ENCODE peak calls at places on chromosomes 6 and 20, in eight cellular contexts. One of them, this sample, is unnamed.

GRCh38 chr6:1726341-1726763 is 116.6 kb downstream of the FOXC1 start:
- DNase-seq in AG09309: no peak
- DNase-seq in endothelial cell: no peak
- DNase-seq in activated naive CD4-positive, alpha-beta T cell: no peak
- DNase-seq in Right ventricle myocardium inferior: no peak
- DNase-seq in memory B cell: no peak
- DNase-seq in activated CD4-positive, alpha-beta T cell treated with anti-CD3 and anti-CD28 coated beads, Interleukin-2, amount 10 ng/mL, durations not matched to agents 7 days and 5 days: no peak
- DNase-seq in skeletal muscle cell: no peak
- DNase-seq in this sample: no peak

GRCh38 chr6:169702640-169703246 is 817 bp downstream of the C6orf120 start:
- DNase-seq in memory B cell: no peak
- DNase-seq in activated naive CD4-positive, alpha-beta T cell: peak; percentile 42
- DNase-seq in Right ventricle myocardium inferior: no peak
- DNase-seq in endothelial cell: peak; percentile 13
- DNase-seq in skeletal muscle cell: no peak
- DNase-seq in activated CD4-positive, alpha-beta T cell treated with anti-CD3 and anti-CD28 coated beads, Interleukin-2, amount 10 ng/mL, durations not matched to agents 7 days and 5 days: no peak
- DNase-seq in AG09309: no peak
- DNase-seq in this sample: peak; percentile 60

GRCh38 chr6:75084872-75085381 is 120.9 kb downstream of the COL12A1 start:
- DNase-seq in Right ventricle myocardium inferior: no peak
- DNase-seq in memory B cell: no peak
- DNase-seq in skeletal muscle cell: no peak
- DNase-seq in endothelial cell: peak; percentile 51
- DNase-seq in activated naive CD4-positive, alpha-beta T cell: no peak
- DNase-seq in AG09309: no peak
- DNase-seq in activated CD4-positive, alpha-beta T cell treated with anti-CD3 and anti-CD28 coated beads, Interleukin-2, amount 10 ng/mL, durations not matched to agents 7 days and 5 days: no peak
- DNase-seq in this sample: no peak

GRCh38 chr20:5513975-5514516 is 197.3 kb upstream of the PROKR2 start:
- DNase-seq in activated naive CD4-positive, alpha-beta T cell: no peak
- DNase-seq in Right ventricle myocardium inferior: peak; percentile 7
- DNase-seq in AG09309: no peak
- DNase-seq in activated CD4-positive, alpha-beta T cell treated with anti-CD3 and anti-CD28 coated beads, Interleukin-2, amount 10 ng/mL, durations not matched to agents 7 days and 5 days: no peak
- DNase-seq in skeletal muscle cell: no peak
- DNase-seq in endothelial cell: no peak
- DNase-seq in memory B cell: no peak
- DNase-seq in this sample: peak; percentile 63

GRCh38 chr20:19929749-19930148 is 87.4 kb upstream of the NAA20 start:
- DNase-seq in activated CD4-positive, alpha-beta T cell treated with anti-CD3 and anti-CD28 coated beads, Interleukin-2, amount 10 ng/mL, durations not matched to agents 7 days and 5 days: no peak
- DNase-seq in skeletal muscle cell: no peak
- DNase-seq in AG09309: no peak
- DNase-seq in activated naive CD4-positive, alpha-beta T cell: no peak
- DNase-seq in Right ventricle myocardium inferior: no peak
- DNase-seq in memory B cell: no peak
- DNase-seq in endothelial cell: no peak
- DNase-seq in this sample: no peak

GRCh38 chr20:1524004-1524403 is 32.8 kb upstream of the SIRPB2 start:
- DNase-seq in activated naive CD4-positive, alpha-beta T cell: no peak
- DNase-seq in activated CD4-positive, alpha-beta T cell treated with anti-CD3 and anti-CD28 coated beads, Interleukin-2, amount 10 ng/mL, durations not matched to agents 7 days and 5 days: no peak
- DNase-seq in AG09309: no peak
- DNase-seq in endothelial cell: no peak
- DNase-seq in memory B cell: no peak
- DNase-seq in skeletal muscle cell: no peak
- DNase-seq in Right ventricle myocardium inferior: no peak
- DNase-seq in this sample: no peak

GRCh38 chr6:10521104-10521808 is at the start of gene GCNT2:
- DNase-seq in activated naive CD4-positive, alpha-beta T cell: no peak
- DNase-seq in AG09309: no peak
- DNase-seq in memory B cell: no peak
- DNase-seq in endothelial cell: no peak
- DNase-seq in Right ventricle myocardium inferior: no peak
- DNase-seq in activated CD4-positive, alpha-beta T cell treated with anti-CD3 and anti-CD28 coated beads, Interleukin-2, amount 10 ng/mL, durations not matched to agents 7 days and 5 days: no peak
- DNase-seq in skeletal muscle cell: no peak
- DNase-seq in this sample: peak; percentile 90

GRCh38 chr6:17987576-17988421 is at the start of gene KIF13A:
- DNase-seq in memory B cell: peak; percentile 75
- DNase-seq in AG09309: no peak
- DNase-seq in activated naive CD4-positive, alpha-beta T cell: peak; percentile 10
- DNase-seq in endothelial cell: peak; percentile 74
- DNase-seq in activated CD4-positive, alpha-beta T cell treated with anti-CD3 and anti-CD28 coated beads, Interleukin-2, amount 10 ng/mL, durations not matched to agents 7 days and 5 days: peak; percentile 15
- DNase-seq in skeletal muscle cell: no peak
- DNase-seq in Right ventricle myocardium inferior: peak; percentile 85
- DNase-seq in this sample: peak; percentile 72

GRCh38 chr6:71034578-71034977 is 77.7 kb upstream of the B3GAT2 start:
- DNase-seq in endothelial cell: no peak
- DNase-seq in activated CD4-positive, alpha-beta T cell treated with anti-CD3 and anti-CD28 coated beads, Interleukin-2, amount 10 ng/mL, durations not matched to agents 7 days and 5 days: no peak
- DNase-seq in AG09309: no peak
- DNase-seq in skeletal muscle cell: no peak
- DNase-seq in memory B cell: no peak
- DNase-seq in Right ventricle myocardium inferior: no peak
- DNase-seq in activated naive CD4-positive, alpha-beta T cell: no peak
- DNase-seq in this sample: no peak

GRCh38 chr6:29593199-29593598 is 8.3 kb downstream of the OR2H2 start:
- DNase-seq in skeletal muscle cell: no peak
- DNase-seq in activated naive CD4-positive, alpha-beta T cell: no peak
- DNase-seq in endothelial cell: no peak
- DNase-seq in AG09309: no peak
- DNase-seq in memory B cell: no peak
- DNase-seq in Right ventricle myocardium inferior: no peak
- DNase-seq in activated CD4-positive, alpha-beta T cell treated with anti-CD3 and anti-CD28 coated beads, Interleukin-2, amount 10 ng/mL, durations not matched to agents 7 days and 5 days: no peak
- DNase-seq in this sample: no peak

GRCh38 chr20:45919536-45919933 is 7.6 kb upstream of the PLTP start:
- DNase-seq in endothelial cell: no peak
- DNase-seq in memory B cell: no peak
- DNase-seq in AG09309: no peak
- DNase-seq in activated CD4-positive, alpha-beta T cell treated with anti-CD3 and anti-CD28 coated beads, Interleukin-2, amount 10 ng/mL, durations not matched to agents 7 days and 5 days: no peak
- DNase-seq in Right ventricle myocardium inferior: peak; percentile 89
- DNase-seq in skeletal muscle cell: peak; percentile 86
- DNase-seq in activated naive CD4-positive, alpha-beta T cell: no peak
- DNase-seq in this sample: no peak

GRCh38 chr6:135703621-135704020 is 147.9 kb upstream of the PDE7B start:
- DNase-seq in memory B cell: no peak
- DNase-seq in endothelial cell: no peak
- DNase-seq in skeletal muscle cell: no peak
- DNase-seq in Right ventricle myocardium inferior: no peak
- DNase-seq in AG09309: peak; percentile 8
- DNase-seq in activated CD4-positive, alpha-beta T cell treated with anti-CD3 and anti-CD28 coated beads, Interleukin-2, amount 10 ng/mL, durations not matched to agents 7 days and 5 days: no peak
- DNase-seq in activated naive CD4-positive, alpha-beta T cell: no peak
- DNase-seq in this sample: no peak